ENCODE peak calls at places on chromosomes 5 and 9, in six cellular contexts. One of them, this sample, is unnamed.

GRCh38 chr5:134446938-134447337 is 35.3 kb upstream of the CDKN2AIPNL start:
- DNase-seq in stomach: no peak
- DNase-seq in AG04450: no peak
- DNase-seq in nephron progenitor cell: no peak
- DNase-seq in choroid plexus epithelial cell: no peak
- DNase-seq in cardiac fibroblast: peak
- DNase-seq in this sample: peak

GRCh38 chr5:96963267-96963666 is 27.4 kb downstream of the LNPEP start:
- DNase-seq in stomach: no peak
- DNase-seq in AG04450: no peak
- DNase-seq in nephron progenitor cell: no peak
- DNase-seq in choroid plexus epithelial cell: peak
- DNase-seq in cardiac fibroblast: peak
- DNase-seq in this sample: peak

GRCh38 chr5:27962201-27962600 is 923.8 kb upstream of the CDH9 start:
- DNase-seq in stomach: no peak
- DNase-seq in AG04450: no peak
- DNase-seq in nephron progenitor cell: no peak
- DNase-seq in choroid plexus epithelial cell: peak
- DNase-seq in cardiac fibroblast: peak
- DNase-seq in this sample: no peak

GRCh38 chr9:95031711-95032461 is 285.6 kb downstream of the FANCC start:
- DNase-seq in stomach: peak
- DNase-seq in AG04450: no peak
- DNase-seq in nephron progenitor cell: no peak
- DNase-seq in choroid plexus epithelial cell: no peak
- DNase-seq in cardiac fibroblast: no peak
- DNase-seq in this sample: no peak

GRCh38 chr9:20477940-20478620 is 144.2 kb downstream of the MLLT3 start:
- DNase-seq in stomach: no peak
- DNase-seq in AG04450: no peak
- DNase-seq in nephron progenitor cell: no peak
- DNase-seq in choroid plexus epithelial cell: peak
- DNase-seq in cardiac fibroblast: peak
- DNase-seq in this sample: no peak

GRCh38 chr5:14452685-14453084 is 128.9 kb upstream of the OTULINL start:
- DNase-seq in stomach: no peak
- DNase-seq in AG04450: no peak
- DNase-seq in nephron progenitor cell: no peak
- DNase-seq in choroid plexus epithelial cell: peak
- DNase-seq in cardiac fibroblast: no peak
- DNase-seq in this sample: no peak

GRCh38 chr9:72875221-72875620 is 77.6 kb downstream of the ALDH1A1 start:
- DNase-seq in stomach: no peak
- DNase-seq in AG04450: no peak
- DNase-seq in nephron progenitor cell: no peak
- DNase-seq in choroid plexus epithelial cell: no peak
- DNase-seq in cardiac fibroblast: no peak
- DNase-seq in this sample: no peak

GRCh38 chr9:81557957-81558791 is 131.2 kb downstream of the TLE1 start:
- DNase-seq in stomach: peak
- DNase-seq in AG04450: peak
- DNase-seq in nephron progenitor cell: no peak
- DNase-seq in choroid plexus epithelial cell: peak
- DNase-seq in cardiac fibroblast: peak
- DNase-seq in this sample: no peak

GRCh38 chr9:115012476-115012875 is 82.1 kb upstream of the TNFSF8 start:
- DNase-seq in stomach: no peak
- DNase-seq in AG04450: no peak
- DNase-seq in nephron progenitor cell: no peak
- DNase-seq in choroid plexus epithelial cell: no peak
- DNase-seq in cardiac fibroblast: no peak
- DNase-seq in this sample: no peak

GRCh38 chr9:115016369-115016768 is 86.0 kb upstream of the TNFSF8 start:
- DNase-seq in stomach: no peak
- DNase-seq in AG04450: no peak
- DNase-seq in nephron progenitor cell: no peak
- DNase-seq in choroid plexus epithelial cell: no peak
- DNase-seq in cardiac fibroblast: no peak
- DNase-seq in this sample: no peak

GRCh38 chr9:115013998-115014397 is 83.6 kb upstream of the TNFSF8 start:
- DNase-seq in stomach: peak
- DNase-seq in AG04450: peak
- DNase-seq in nephron progenitor cell: peak
- DNase-seq in choroid plexus epithelial cell: peak
- DNase-seq in cardiac fibroblast: peak
- DNase-seq in this sample: peak

GRCh38 chr9:115014438-115014837 is 84.0 kb upstream of the TNFSF8 start:
- DNase-seq in stomach: no peak
- DNase-seq in AG04450: no peak
- DNase-seq in nephron progenitor cell: no peak
- DNase-seq in choroid plexus epithelial cell: no peak
- DNase-seq in cardiac fibroblast: no peak
- DNase-seq in this sample: no peak

DNA sequence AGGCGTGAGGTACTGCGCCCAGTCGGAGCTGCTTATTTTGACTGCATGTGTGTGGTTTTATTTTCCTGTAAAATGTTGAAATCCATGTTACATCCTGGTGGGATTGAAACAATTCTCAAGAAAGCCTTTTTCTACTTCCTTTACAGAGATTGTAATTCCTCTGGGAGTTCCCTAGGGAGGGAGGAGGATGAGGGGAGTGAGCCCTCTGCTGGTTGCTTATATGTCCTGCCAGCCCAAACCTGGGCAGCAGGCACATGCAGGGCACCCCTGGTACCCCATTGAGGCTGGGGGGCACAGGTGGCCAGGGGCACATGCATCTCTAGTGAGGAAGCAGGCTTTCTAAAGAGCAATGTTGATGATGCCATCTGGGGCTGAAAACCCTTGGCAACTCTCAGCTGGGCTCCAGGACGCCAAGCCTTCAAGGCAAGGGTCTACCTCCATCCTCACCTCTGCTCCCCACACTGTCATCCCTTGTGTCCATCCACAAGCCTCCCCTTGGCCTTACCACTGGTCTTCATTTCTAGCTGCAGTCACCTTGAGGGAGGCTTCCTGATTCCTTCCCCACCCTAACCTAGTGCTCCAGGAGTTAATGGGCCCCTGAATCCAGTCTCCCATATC is 84.7 kb upstream of the TNFSF8 start:
- DNase-seq in stomach: peak
- DNase-seq in AG04450: no peak
- DNase-seq in nephron progenitor cell: peak
- DNase-seq in choroid plexus epithelial cell: peak
- DNase-seq in cardiac fibroblast: peak
- DNase-seq in this sample: no peak
- TF ChIP-seq CTCF in stomach: peak
- TF ChIP-seq CTCF in AG04450: peak
- TF ChIP-seq CTCF in nephron progenitor cell: peak
- TF ChIP-seq CTCF in choroid plexus epithelial cell: peak
- TF ChIP-seq CTCF in cardiac fibroblast: peak
- TF ChIP-seq CTCF in this sample: peak

DNA sequence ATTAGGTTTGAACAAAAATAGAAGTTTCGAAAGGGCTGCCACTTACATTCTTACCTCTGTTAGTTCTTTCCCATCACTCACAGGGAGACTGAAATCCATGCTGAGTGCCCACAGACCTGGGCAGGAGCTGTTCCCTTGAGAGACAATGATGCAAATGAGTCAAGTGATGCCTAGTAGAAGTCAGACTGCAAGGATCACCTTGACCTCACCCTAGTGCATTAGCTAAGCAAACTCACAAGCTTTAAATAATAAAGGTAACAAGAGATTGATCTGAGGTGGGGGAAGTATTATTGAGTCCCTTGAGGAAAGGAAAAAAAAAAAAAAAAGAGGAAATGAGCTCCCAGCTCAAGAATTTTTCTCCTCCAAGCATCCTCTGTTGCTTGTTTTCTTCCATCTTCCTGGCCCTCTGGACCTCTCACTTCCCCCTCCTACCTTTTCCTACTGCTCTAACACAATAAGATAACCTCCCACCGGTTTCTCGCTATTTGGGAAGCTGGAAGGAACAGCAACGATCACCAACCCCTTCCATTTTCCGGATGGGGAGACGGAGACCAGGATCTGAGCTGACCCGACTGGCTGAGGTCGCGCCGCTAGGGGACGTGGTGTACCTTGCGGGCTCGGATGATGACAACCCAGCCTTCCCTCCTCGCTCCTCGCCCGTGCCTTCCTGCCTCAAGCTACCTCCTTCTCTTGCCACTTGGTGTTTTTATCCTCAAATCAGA is 2.0 kb downstream of the LPAR1 start:
- DNase-seq in stomach: peak
- DNase-seq in AG04450: no peak
- DNase-seq in nephron progenitor cell: peak
- DNase-seq in choroid plexus epithelial cell: peak
- DNase-seq in cardiac fibroblast: peak
- DNase-seq in this sample: no peak
- TF ChIP-seq CTCF in stomach: peak
- TF ChIP-seq CTCF in AG04450: peak
- TF ChIP-seq CTCF in nephron progenitor cell: peak
- TF ChIP-seq CTCF in choroid plexus epithelial cell: peak
- TF ChIP-seq CTCF in cardiac fibroblast: peak
- TF ChIP-seq CTCF in this sample: no peak

GRCh38 chr9:105401651-105402050 is 46.2 kb upstream of the FSD1L start:
- DNase-seq in stomach: no peak
- DNase-seq in AG04450: no peak
- DNase-seq in nephron progenitor cell: no peak
- DNase-seq in choroid plexus epithelial cell: peak
- DNase-seq in cardiac fibroblast: peak
- DNase-seq in this sample: no peak
- TF ChIP-seq CTCF in stomach: no peak
- TF ChIP-seq CTCF in AG04450: peak
- TF ChIP-seq CTCF in nephron progenitor cell: no peak
- TF ChIP-seq CTCF in choroid plexus epithelial cell: peak
- TF ChIP-seq CTCF in cardiac fibroblast: no peak
- TF ChIP-seq CTCF in this sample: no peak

GRCh38 chr5:129915415-129915814 is 11.2 kb downstream of the CHSY3 start:
- DNase-seq in stomach: no peak
- DNase-seq in AG04450: no peak
- DNase-seq in nephron progenitor cell: no peak
- DNase-seq in choroid plexus epithelial cell: no peak
- DNase-seq in cardiac fibroblast: no peak
- DNase-seq in this sample: no peak

GRCh38 chr5:129909225-129909624 is 5.0 kb downstream of the CHSY3 start:
- DNase-seq in stomach: no peak
- DNase-seq in AG04450: no peak
- DNase-seq in nephron progenitor cell: no peak
- DNase-seq in choroid plexus epithelial cell: no peak
- DNase-seq in cardiac fibroblast: no peak
- DNase-seq in this sample: no peak

GRCh38 chr5:129917224-129917623 is 13.0 kb downstream of the CHSY3 start:
- DNase-seq in stomach: no peak
- DNase-seq in AG04450: no peak
- DNase-seq in nephron progenitor cell: no peak
- DNase-seq in choroid plexus epithelial cell: peak
- DNase-seq in cardiac fibroblast: peak
- DNase-seq in this sample: no peak

GRCh38 chr5:129912601-129913000 is 8.3 kb downstream of the CHSY3 start:
- DNase-seq in stomach: no peak
- DNase-seq in AG04450: no peak
- DNase-seq in nephron progenitor cell: no peak
- DNase-seq in choroid plexus epithelial cell: no peak
- DNase-seq in cardiac fibroblast: no peak
- DNase-seq in this sample: no peak
- TF ChIP-seq CTCF in stomach: no peak
- TF ChIP-seq CTCF in AG04450: no peak
- TF ChIP-seq CTCF in nephron progenitor cell: no peak
- TF ChIP-seq CTCF in choroid plexus epithelial cell: no peak
- TF ChIP-seq CTCF in cardiac fibroblast: no peak
- TF ChIP-seq CTCF in this sample: no peak

DNA sequence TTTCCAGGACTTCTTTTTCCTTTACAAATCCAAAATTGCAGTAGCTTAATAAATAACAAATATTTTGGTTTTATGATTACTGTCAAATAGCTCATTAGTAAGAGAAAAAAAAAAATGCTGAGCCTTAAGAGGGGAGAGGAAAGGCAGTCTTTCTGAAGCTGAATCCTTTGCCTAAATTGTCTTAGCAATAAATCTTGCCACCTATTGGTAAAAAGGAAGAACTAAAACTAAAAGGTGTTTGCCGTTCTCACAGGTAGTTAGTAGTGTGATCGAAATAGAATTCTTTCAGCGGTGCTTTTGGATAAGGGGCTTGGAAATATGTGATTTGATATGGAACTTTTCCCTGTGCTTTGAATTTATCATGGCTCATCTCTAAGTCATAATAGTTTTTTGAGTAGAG is 31.2 kb downstream of the PIK3R1 start:
- DNase-seq in stomach: no peak
- DNase-seq in AG04450: no peak
- DNase-seq in nephron progenitor cell: no peak
- DNase-seq in choroid plexus epithelial cell: no peak
- DNase-seq in cardiac fibroblast: no peak
- DNase-seq in this sample: no peak
- TF ChIP-seq CTCF in stomach: no peak
- TF ChIP-seq CTCF in AG04450: peak
- TF ChIP-seq CTCF in nephron progenitor cell: no peak
- TF ChIP-seq CTCF in choroid plexus epithelial cell: no peak
- TF ChIP-seq CTCF in cardiac fibroblast: no peak
- TF ChIP-seq CTCF in this sample: no peak

This sample was measured in GM20000.